ENCODE peak calls at places on chromosomes 5 and 9, in seven cellular contexts. One of them, this sample, is unnamed.

GRCh38 chr9:13110766-13111400 is 168.6 kb downstream of the MPDZ start:
- DNase-seq in prostate gland: peak
- DNase-seq in NB4: no peak
- DNase-seq in endothelial cell of umbilical vein: no peak
- DNase-seq in IMR-90: no peak
- DNase-seq in A549: no peak
- DNase-seq in ovary: peak
- DNase-seq in this sample: no peak

GRCh38 chr5:69248019-69248418 is 13.3 kb downstream of the CDK7 start:
- DNase-seq in NB4: no peak
- DNase-seq in ovary: no peak
- DNase-seq in A549: no peak
- DNase-seq in IMR-90: no peak
- DNase-seq in prostate gland: no peak
- DNase-seq in endothelial cell of umbilical vein: no peak
- DNase-seq in this sample: no peak

GRCh38 chr5:83472508-83473343 is 1.2 kb downstream of the VCAN start:
- DNase-seq in A549: peak
- DNase-seq in prostate gland: no peak
- DNase-seq in endothelial cell of umbilical vein: no peak
- DNase-seq in NB4: peak
- DNase-seq in ovary: peak
- DNase-seq in IMR-90: no peak
- DNase-seq in this sample: peak

GRCh38 chr9:136110082-136111061 is 8.3 kb downstream of the TMEM250 start:
- DNase-seq in NB4: peak
- DNase-seq in A549: no peak
- DNase-seq in ovary: peak
- DNase-seq in IMR-90: peak
- DNase-seq in prostate gland: no peak
- DNase-seq in endothelial cell of umbilical vein: no peak
- DNase-seq in this sample: no peak

GRCh38 chr9:69604568-69605219 is 67.5 kb downstream of the APBA1 start:
- DNase-seq in NB4: no peak
- DNase-seq in endothelial cell of umbilical vein: peak
- DNase-seq in ovary: no peak
- DNase-seq in A549: no peak
- DNase-seq in IMR-90: no peak
- DNase-seq in prostate gland: no peak
- DNase-seq in this sample: no peak

GRCh38 chr5:178349607-178350353 is 117.2 kb upstream of the PHYKPL start:
- DNase-seq in endothelial cell of umbilical vein: no peak
- DNase-seq in prostate gland: no peak
- DNase-seq in ovary: no peak
- DNase-seq in NB4: no peak
- DNase-seq in IMR-90: no peak
- DNase-seq in A549: no peak
- DNase-seq in this sample: no peak

GRCh38 chr5:141484499-141485304 is at the start of gene PCDHGC4:
- DNase-seq in prostate gland: no peak
- DNase-seq in IMR-90: no peak
- DNase-seq in ovary: peak
- DNase-seq in A549: no peak
- DNase-seq in endothelial cell of umbilical vein: peak
- DNase-seq in NB4: no peak
- DNase-seq in this sample: no peak

GRCh38 chr9:132846918-132847515 is 31.1 kb downstream of the AK8 start:
- DNase-seq in prostate gland: no peak
- DNase-seq in ovary: no peak
- DNase-seq in IMR-90: no peak
- DNase-seq in NB4: no peak
- DNase-seq in A549: no peak
- DNase-seq in endothelial cell of umbilical vein: no peak
- DNase-seq in this sample: no peak

GRCh38 chr9:111952559-111952958 is 55.9 kb downstream of the UGCG start:
- DNase-seq in IMR-90: peak
- DNase-seq in prostate gland: no peak
- DNase-seq in endothelial cell of umbilical vein: peak
- DNase-seq in ovary: no peak
- DNase-seq in A549: no peak
- DNase-seq in NB4: no peak
- DNase-seq in this sample: no peak

GRCh38 chr5:8458038-8458383 is 589.1 kb downstream of the MTRR start:
- DNase-seq in ovary: no peak
- DNase-seq in prostate gland: no peak
- DNase-seq in endothelial cell of umbilical vein: peak
- DNase-seq in A549: no peak
- DNase-seq in IMR-90: peak
- DNase-seq in NB4: no peak
- DNase-seq in this sample: no peak

GRCh38 chr9:128276574-128277270 is 646 bp downstream of the SWI5 start:
- DNase-seq in NB4: no peak
- DNase-seq in IMR-90: peak
- DNase-seq in A549: no peak
- DNase-seq in prostate gland: peak
- DNase-seq in endothelial cell of umbilical vein: peak
- DNase-seq in ovary: no peak
- DNase-seq in this sample: no peak

GRCh38 chr9:4258321-4259093 is 41.4 kb downstream of the GLIS3 start:
- DNase-seq in endothelial cell of umbilical vein: no peak
- DNase-seq in ovary: no peak
- DNase-seq in NB4: no peak
- DNase-seq in prostate gland: no peak
- DNase-seq in IMR-90: peak
- DNase-seq in A549: no peak
- DNase-seq in this sample: no peak

GRCh38 chr5:15598294-15598902 is 98.4 kb downstream of the FBXL7 start:
- DNase-seq in A549: peak
- DNase-seq in NB4: peak
- DNase-seq in prostate gland: no peak
- DNase-seq in endothelial cell of umbilical vein: no peak
- DNase-seq in IMR-90: no peak
- DNase-seq in ovary: no peak
- DNase-seq in this sample: no peak

GRCh38 chr5:128965011-128965637 is at the start of gene SLC27A6:
- DNase-seq in IMR-90: no peak
- DNase-seq in prostate gland: no peak
- DNase-seq in ovary: peak
- DNase-seq in NB4: peak
- DNase-seq in A549: peak
- DNase-seq in endothelial cell of umbilical vein: no peak
- DNase-seq in this sample: no peak

GRCh38 chr5:79697222-79698164 is 7.9 kb downstream of the CMYA5 start:
- DNase-seq in prostate gland: no peak
- DNase-seq in A549: no peak
- DNase-seq in ovary: no peak
- DNase-seq in IMR-90: peak
- DNase-seq in NB4: peak
- DNase-seq in endothelial cell of umbilical vein: no peak
- DNase-seq in this sample: no peak

GRCh38 chr5:71830626-71831539 is 111.8 kb downstream of the CARTPT start:
- DNase-seq in ovary: peak
- DNase-seq in A549: peak
- DNase-seq in IMR-90: peak
- DNase-seq in prostate gland: peak
- DNase-seq in NB4: peak
- DNase-seq in endothelial cell of umbilical vein: peak
- DNase-seq in this sample: peak

GRCh38 chr9:81632599-81632998 is 56.7 kb downstream of the TLE1 start:
- DNase-seq in endothelial cell of umbilical vein: peak
- DNase-seq in prostate gland: no peak
- DNase-seq in NB4: no peak
- DNase-seq in ovary: no peak
- DNase-seq in A549: peak
- DNase-seq in IMR-90: peak
- DNase-seq in this sample: no peak

GRCh38 chr5:633521-633955 is 21.4 kb downstream of the CEP72 start:
- DNase-seq in endothelial cell of umbilical vein: no peak
- DNase-seq in ovary: peak
- DNase-seq in prostate gland: no peak
- DNase-seq in NB4: peak
- DNase-seq in A549: peak
- DNase-seq in IMR-90: peak
- DNase-seq in this sample: no peak

GRCh38 chr9:37471942-37472679 is 6.9 kb upstream of the ZBTB5 start:
- DNase-seq in A549: peak
- DNase-seq in IMR-90: peak
- DNase-seq in endothelial cell of umbilical vein: peak
- DNase-seq in prostate gland: peak
- DNase-seq in NB4: no peak
- DNase-seq in ovary: no peak
- DNase-seq in this sample: no peak

GRCh38 chr5:50463726-50464125 is 22.6 kb upstream of the EMB start:
- DNase-seq in A549: no peak
- DNase-seq in prostate gland: no peak
- DNase-seq in endothelial cell of umbilical vein: no peak
- DNase-seq in ovary: no peak
- DNase-seq in IMR-90: no peak
- DNase-seq in NB4: no peak
- DNase-seq in this sample: no peak

GRCh38 chr9:135971892-135972291 is 10.7 kb upstream of the UBAC1 start:
- DNase-seq in IMR-90: no peak
- DNase-seq in NB4: peak
- DNase-seq in prostate gland: peak
- DNase-seq in ovary: no peak
- DNase-seq in endothelial cell of umbilical vein: no peak
- DNase-seq in A549: no peak
- DNase-seq in this sample: no peak

DNA sequence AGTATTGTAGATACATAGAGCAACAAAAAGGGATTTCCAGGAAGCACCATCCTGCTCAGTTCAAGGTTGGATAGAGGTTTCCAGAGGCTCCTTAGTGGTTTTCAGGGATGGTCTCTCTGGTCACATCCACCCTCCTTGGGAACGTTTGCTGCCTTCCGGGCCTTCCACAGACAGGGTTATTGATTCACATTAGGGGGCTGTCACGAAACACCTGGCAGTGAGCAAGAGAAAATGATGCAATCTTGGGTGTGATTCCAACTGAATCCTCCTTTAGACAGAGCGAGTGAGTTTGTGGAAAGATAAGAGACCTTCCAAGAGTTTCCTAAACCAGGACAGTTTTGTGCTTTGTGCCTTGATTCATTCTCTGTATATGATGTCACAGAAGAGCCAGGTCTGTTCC is 43.8 kb upstream of the CTSL start:
- DNase-seq in IMR-90: no peak
- DNase-seq in endothelial cell of umbilical vein: no peak
- DNase-seq in ovary: no peak
- DNase-seq in NB4: no peak
- DNase-seq in prostate gland: no peak
- DNase-seq in A549: no peak
- DNase-seq in this sample: no peak
- TF ChIP-seq CTCF in IMR-90: no peak
- TF ChIP-seq CTCF in endothelial cell of umbilical vein: no peak
- TF ChIP-seq CTCF in ovary: no peak
- TF ChIP-seq CTCF in NB4: no peak
- TF ChIP-seq CTCF in prostate gland: no peak
- TF ChIP-seq CTCF in A549: no peak
- TF ChIP-seq CTCF in this sample: no peak

GRCh38 chr5:112921031-112921832 is 795 bp downstream of the REEP5 start:
- DNase-seq in IMR-90: peak
- DNase-seq in NB4: peak
- DNase-seq in prostate gland: peak
- DNase-seq in A549: peak
- DNase-seq in ovary: peak
- DNase-seq in endothelial cell of umbilical vein: peak
- DNase-seq in this sample: peak
- TF ChIP-seq POLR2A in IMR-90: peak
- TF ChIP-seq POLR2A in NB4: no peak
- TF ChIP-seq POLR2A in prostate gland: peak
- TF ChIP-seq POLR2A in A549: peak
- TF ChIP-seq POLR2A in ovary: no peak
- TF ChIP-seq POLR2A in endothelial cell of umbilical vein: peak
- TF ChIP-seq POLR2A in this sample: no peak

GRCh38 chr9:24095246-24095645 is 269.2 kb upstream of the ELAVL2 start:
- DNase-seq in NB4: no peak
- DNase-seq in endothelial cell of umbilical vein: no peak
- DNase-seq in A549: no peak
- DNase-seq in IMR-90: no peak
- DNase-seq in prostate gland: no peak
- DNase-seq in ovary: no peak
- DNase-seq in this sample: no peak

DNA sequence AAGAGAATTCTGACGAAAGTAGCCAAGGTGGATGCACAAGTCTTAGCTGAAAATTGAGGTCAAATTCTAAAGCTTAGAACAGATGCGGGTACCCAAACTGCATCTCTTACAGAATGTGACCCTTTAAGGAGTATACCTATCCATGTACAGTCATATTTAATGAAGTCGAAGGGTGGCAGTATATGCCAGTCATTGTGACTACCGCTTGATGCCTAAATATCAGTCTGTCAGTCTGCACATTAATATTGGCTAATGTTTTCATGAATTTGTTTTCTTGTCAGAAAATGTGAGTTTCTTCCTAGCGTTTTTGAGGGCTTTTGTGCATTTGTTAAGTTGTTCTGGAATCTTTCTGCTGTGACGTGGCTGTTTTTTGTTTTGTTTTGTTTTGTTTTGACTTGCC is 264.5 kb upstream of the ELAVL2 start:
- DNase-seq in NB4: peak
- DNase-seq in IMR-90: no peak
- DNase-seq in endothelial cell of umbilical vein: no peak
- DNase-seq in A549: no peak
- DNase-seq in prostate gland: no peak
- DNase-seq in ovary: no peak
- DNase-seq in this sample: no peak
- TF ChIP-seq CTCF in NB4: no peak
- TF ChIP-seq CTCF in IMR-90: no peak
- TF ChIP-seq CTCF in endothelial cell of umbilical vein: no peak
- TF ChIP-seq CTCF in A549: no peak
- TF ChIP-seq CTCF in prostate gland: no peak
- TF ChIP-seq CTCF in ovary: no peak
- TF ChIP-seq CTCF in this sample: no peak

DNA sequence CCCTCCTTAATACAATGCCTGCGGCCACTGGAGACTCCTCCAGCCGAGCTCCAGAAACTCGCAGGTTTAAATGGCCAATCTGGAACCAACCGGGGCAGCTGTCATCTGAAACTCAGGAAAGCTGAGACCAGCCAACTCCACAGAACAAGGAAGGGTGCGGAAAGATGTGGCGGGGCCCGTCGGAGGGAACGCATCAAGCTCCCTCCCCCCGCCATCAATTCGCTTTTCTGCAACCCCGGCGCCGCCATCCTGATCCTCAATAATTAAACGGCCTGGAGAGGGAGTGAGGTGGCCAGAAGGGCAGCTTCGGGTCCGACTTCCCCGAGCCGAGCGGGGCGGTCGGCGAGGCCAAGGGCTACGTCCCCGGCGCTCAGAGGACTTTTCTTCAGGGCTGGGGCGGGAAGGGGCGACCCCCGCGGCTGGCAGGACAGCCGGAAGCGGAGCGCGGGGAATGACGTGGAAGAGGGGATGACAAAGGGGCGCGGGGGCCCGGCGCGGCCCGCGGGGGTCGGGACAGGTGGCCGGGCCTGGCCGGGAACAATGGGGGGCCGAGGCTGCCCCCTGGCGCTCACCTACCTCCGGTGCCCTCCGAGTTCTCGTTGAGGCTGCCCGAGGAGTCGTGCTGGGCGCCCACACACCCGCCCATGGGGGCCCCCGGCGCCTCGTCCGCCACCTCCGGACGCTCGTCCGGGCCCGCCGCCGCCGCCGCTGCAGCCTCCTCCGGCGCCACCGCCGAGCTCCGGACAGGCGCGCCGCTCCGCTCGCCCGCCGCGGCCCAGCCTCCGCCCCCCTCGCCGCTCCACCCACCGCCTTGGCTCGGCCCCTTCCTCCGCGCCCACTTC is at the start of gene UBTD2:
- DNase-seq in ovary: peak
- DNase-seq in NB4: peak
- DNase-seq in IMR-90: peak
- DNase-seq in A549: peak
- DNase-seq in endothelial cell of umbilical vein: peak
- DNase-seq in prostate gland: peak
- DNase-seq in this sample: peak
- TF ChIP-seq POLR2A in ovary: no peak
- TF ChIP-seq POLR2A in NB4: no peak
- TF ChIP-seq POLR2A in IMR-90: peak
- TF ChIP-seq POLR2A in A549: no peak
- TF ChIP-seq POLR2A in endothelial cell of umbilical vein: peak
- TF ChIP-seq POLR2A in prostate gland: peak
- TF ChIP-seq POLR2A in this sample: no peak

This sample was measured in lower leg skin.